ENCODE peak calls at places on chromosome 17, in five cellular contexts. Q is SK-N-SH, O is HepG2, L is K562, J is GM12878. B is an unnamed sample.

GRCh38 chr17:20009302-20010098 is at the start of gene SPECC1:
- DNase-seq in J (no peak), L (peak), O (peak), Q (peak), B (peak)

GRCh38 chr17:50056217-50056960 is 479 bp downstream of the ITGA3 start:
- DNase-seq in L (peak), J (no peak), Q (peak), O (peak), B (no peak)

GRCh38 chr17:33140413-33141099 is 148.9 kb downstream of the SPACA3 start:
- DNase-seq in L (no peak), Q (no peak), O (no peak), J (no peak), B (no peak)

GRCh38 chr17:77437017-77437416 is 296.2 kb downstream of the SEC14L1 start:
- DNase-seq in Q (peak), O (no peak), L (no peak), J (no peak), B (peak)

GRCh38 chr17:64148699-64149098 is 18.8 kb upstream of the ERN1 start:
- DNase-seq in L (no peak), J (no peak), Q (peak), O (no peak), B (no peak)

GRCh38 chr17:4893721-4894560 is 5.4 kb upstream of the C17orf107 start:
- DNase-seq in O (no peak), Q (no peak), J (no peak), L (no peak), B (no peak)

GRCh38 chr17:61833536-61834203 is 29.7 kb downstream of the BRIP1 start:
- DNase-seq in J (no peak), O (no peak), Q (no peak), L (no peak), B (no peak)

GRCh38 chr17:59331929-59332889 is 754 bp downstream of the YPEL2 start:
- DNase-seq in O (no peak), L (peak), J (no peak), Q (peak), B (no peak)

GRCh38 chr17:1643293-1643998 is 2.1 kb downstream of the SCARF1 start:
- DNase-seq in Q (peak), O (no peak), J (no peak), L (no peak), B (no peak)

GRCh38 chr17:7294614-7295153 is at the start of gene YBX2:
- DNase-seq in O (no peak), J (no peak), Q (peak), L (peak), B (peak)

GRCh38 chr17:4947411-4948165 is 742 bp downstream of the PFN1 start:
- DNase-seq in L (peak), Q (peak), O (peak), J (no peak), B (peak)

GRCh38 chr17:79911430-79912399 is 72.5 kb upstream of the CBX4 start:
- DNase-seq in Q (no peak), L (no peak), O (no peak), J (no peak), B (no peak)

GRCh38 chr17:83024205-83024971 is 55.0 kb upstream of the METRNL start:
- DNase-seq in L (no peak), J (no peak), Q (peak), O (no peak), B (no peak)
- TF ChIP-seq REST in L (no peak), J (no peak), Q (no peak), O (no peak), B (no peak)

GRCh38 chr17:47792979-47793378 is 28.6 kb downstream of the OSBPL7 start:
- DNase-seq in L (no peak), O (no peak), J (no peak), Q (no peak), B (no peak)
- TF ChIP-seq GABPA in L (no peak), O (no peak), J (no peak), Q (no peak), B (no peak)

GRCh38 chr17:70454377-70454776 is 285.0 kb downstream of the KCNJ2 start:
- DNase-seq in L (no peak), J (no peak), O (no peak), Q (no peak), B (no peak)
- TF ChIP-seq REST in L (no peak), J (no peak), O (no peak), Q (no peak), B (no peak)

DNA sequence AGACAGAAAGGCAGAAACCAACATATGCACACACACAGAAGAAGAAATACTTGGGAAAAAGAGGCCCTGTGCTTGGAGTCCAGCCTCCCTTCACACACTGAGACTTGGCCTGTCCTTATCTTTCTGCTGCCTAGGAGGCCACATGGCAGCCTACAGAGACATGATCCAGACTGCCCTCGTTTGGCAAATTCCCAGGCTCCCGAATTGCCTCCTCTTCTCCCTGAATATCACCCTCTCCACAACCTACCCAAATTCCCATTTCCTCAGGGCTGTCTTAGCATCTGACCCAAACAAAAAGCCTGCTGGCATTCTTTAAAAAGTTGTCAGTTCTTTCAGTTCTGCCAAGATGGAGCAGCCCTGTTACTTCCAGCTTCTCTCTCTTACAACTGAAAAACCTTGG is 59.8 kb downstream of the DNAH17 start:
- DNase-seq in L (no peak), J (no peak), Q (peak), O (no peak), B (no peak)
- TF ChIP-seq GABPA in L (no peak), J (no peak), Q (no peak), O (no peak), B (no peak)

GRCh38 chr17:47704781-47705180 is 10.8 kb downstream of the TBKBP1 start:
- DNase-seq in Q (no peak), J (no peak), L (no peak), O (no peak), B (no peak)
- TF ChIP-seq REST in Q (no peak), J (no peak), L (no peak), O (no peak), B (no peak)